ENCODE peak calls at places on chromosomes 4 and X, in five cellular contexts. V is A673, P is AG04449, T is cardiac fibroblast, O is IMR-90. A is an unnamed sample.

GRCh38 chr4:152348670-152349069 is 187.2 kb downstream of the FBXW7 start:
- DNase-seq in T (peak), V (peak), O (no peak), P (no peak), A (peak)

GRCh38 chrX:109839694-109840358 is 106.8 kb upstream of the ACSL4 start:
- DNase-seq in P (no peak), V (peak), O (no peak), T (peak), A (no peak)

GRCh38 chr4:33386761-33387160 is 2666.6 kb downstream of the PCDH7 start:
- DNase-seq in P (no peak), V (no peak), O (no peak), T (peak), A (no peak)

GRCh38 chr4:17206829-17207773 is 304.8 kb downstream of the QDPR start:
- DNase-seq in O (no peak), V (no peak), P (no peak), T (no peak), A (no peak)

GRCh38 chr4:142396279-142396678 is 449.8 kb downstream of the INPP4B start:
- DNase-seq in V (peak), O (peak), T (peak), P (no peak), A (no peak)

GRCh38 chrX:150683536-150684146 is 9.6 kb upstream of the MTMR1 start:
- DNase-seq in P (no peak), T (peak), O (peak), V (peak), A (peak)

GRCh38 chr4:161822174-161822573 is 341.6 kb downstream of the FSTL5 start:
- DNase-seq in O (no peak), T (no peak), V (no peak), P (no peak), A (no peak)

GRCh38 chrX:129108936-129109335 is 414.4 kb downstream of the SMARCA1 start:
- DNase-seq in V (no peak), P (no peak), T (no peak), O (no peak), A (no peak)

GRCh38 chr4:176837176-176837915 is 44.6 kb upstream of the VEGFC start:
- DNase-seq in V (no peak), O (no peak), P (no peak), T (no peak), A (no peak)

GRCh38 chr4:73499996-73500765 is 18.6 kb downstream of the AFM start:
- DNase-seq in P (no peak), O (peak), T (peak), V (no peak), A (no peak)

GRCh38 chr4:184417802-184418511 is 56.4 kb downstream of the IRF2 start:
- DNase-seq in V (peak), T (peak), O (peak), P (peak), A (no peak)

GRCh38 chr4:174314770-174315169 is 31.1 kb downstream of the CEP44 start:
- DNase-seq in P (no peak), T (peak), O (peak), V (peak), A (no peak)

GRCh38 chrX:11666180-11666579 is 460 bp upstream of the ARHGAP6 start:
- DNase-seq in P (no peak), O (no peak), V (no peak), T (peak), A (no peak)

GRCh38 chr4:25060586-25061340 is 30.0 kb upstream of the LGI2 start:
- DNase-seq in V (no peak), T (peak), P (no peak), O (no peak), A (no peak)

GRCh38 chr4:77921701-77922100 is 59.1 kb downstream of the MRPL1 start:
- DNase-seq in V (peak), T (peak), O (peak), P (peak), A (no peak)

GRCh38 chr4:152817331-152817730 is 37.6 kb downstream of the ARFIP1 start:
- DNase-seq in O (peak), T (peak), P (no peak), V (no peak), A (no peak)

GRCh38 chrX:40172980-40173661 is 75.4 kb upstream of the BCOR start:
- DNase-seq in V (no peak), O (no peak), P (no peak), T (no peak), A (no peak)

GRCh38 chr4:1323280-1323634 is 23.8 kb upstream of the UVSSA start:
- DNase-seq in T (no peak), O (no peak), P (no peak), V (no peak), A (no peak)

GRCh38 chr4:1315306-1315705 is 25.6 kb downstream of the MAEA start:
- DNase-seq in P (no peak), O (no peak), T (no peak), V (no peak), A (no peak)

GRCh38 chr4:81084029-81084428 is 53.5 kb downstream of the BMP3 start:
- DNase-seq in T (peak), P (no peak), V (no peak), O (peak), A (peak)

GRCh38 chrX:132957211-132958085 is 981 bp downstream of the HS6ST2 start:
- DNase-seq in O (no peak), T (no peak), P (no peak), V (peak), A (no peak)

GRCh38 chr4:125704726-125705125 is 390.0 kb downstream of the FAT4 start:
- DNase-seq in P (no peak), O (peak), V (peak), T (peak), A (no peak)

GRCh38 chrX:46991664-46992063 is 79.4 kb downstream of the JADE3 start:
- DNase-seq in V (no peak), P (no peak), T (no peak), O (no peak), A (no peak)
- H3K4me3 ChIP-seq in V (no peak), P (no peak), T (no peak), O (no peak), A (no peak)

GRCh38 chr4:37605843-37606565 is 80.2 kb downstream of the RELL1 start:
- DNase-seq in T (no peak), P (no peak), O (no peak), V (no peak), A (no peak)
- H3K4me3 ChIP-seq in T (no peak), P (no peak), O (no peak), V (no peak), A (no peak)

GRCh38 chr4:56681849-56682175 is 716 bp upstream of the HOPX start:
- DNase-seq in O (no peak), V (no peak), T (no peak), P (no peak), A (no peak)
- H3K4me3 ChIP-seq in O (no peak), V (no peak), T (no peak), P (no peak), A (no peak)

GRCh38 chrX:70979136-70979762 is 48.4 kb upstream of the SLC7A3 start:
- DNase-seq in T (peak), P (peak), V (peak), O (peak), A (no peak)
- H3K4me3 ChIP-seq in T (no peak), P (no peak), V (no peak), O (no peak), A (no peak)

GRCh38 chr4:112377127-112377635 is 80.0 kb downstream of the ALPK1 start:
- DNase-seq in V (no peak), P (no peak), O (no peak), T (no peak), A (no peak)
- H3K4me3 ChIP-seq in V (no peak), P (no peak), O (no peak), T (no peak), A (no peak)

GRCh38 chr4:27629532-27630225 is 769.0 kb downstream of the STIM2 start:
- DNase-seq in O (no peak), V (no peak), T (no peak), P (no peak), A (no peak)
- H3K4me3 ChIP-seq in O (no peak), V (no peak), T (no peak), P (no peak), A (no peak)

DNA sequence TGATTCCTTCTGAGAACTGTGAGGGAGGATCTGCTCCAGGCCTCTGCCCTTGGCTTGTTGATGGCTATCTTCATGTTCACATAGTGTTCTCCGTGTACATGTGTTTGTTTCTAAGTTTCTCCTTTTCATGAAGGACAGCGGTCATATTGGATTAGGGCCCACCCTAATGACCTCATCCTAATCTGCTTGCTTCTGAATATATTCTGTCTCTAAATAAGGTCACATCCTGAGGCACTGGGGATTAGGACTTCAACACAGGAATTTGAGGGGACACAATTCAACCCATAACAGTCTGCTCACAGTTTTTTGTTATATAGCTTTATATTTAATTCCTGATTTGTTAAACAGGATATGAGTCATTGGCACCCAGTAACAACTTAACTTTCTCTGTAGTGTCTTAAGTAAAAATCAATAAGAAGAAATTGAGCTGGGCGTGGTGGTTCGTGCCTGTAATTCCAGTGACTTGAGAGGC is 154.3 kb upstream of the SMIM10 start:
- DNase-seq in V (peak), T (peak), P (no peak), O (peak), A (no peak)
- H3K4me3 ChIP-seq in V (no peak), T (no peak), P (no peak), O (no peak), A (no peak)

DNA sequence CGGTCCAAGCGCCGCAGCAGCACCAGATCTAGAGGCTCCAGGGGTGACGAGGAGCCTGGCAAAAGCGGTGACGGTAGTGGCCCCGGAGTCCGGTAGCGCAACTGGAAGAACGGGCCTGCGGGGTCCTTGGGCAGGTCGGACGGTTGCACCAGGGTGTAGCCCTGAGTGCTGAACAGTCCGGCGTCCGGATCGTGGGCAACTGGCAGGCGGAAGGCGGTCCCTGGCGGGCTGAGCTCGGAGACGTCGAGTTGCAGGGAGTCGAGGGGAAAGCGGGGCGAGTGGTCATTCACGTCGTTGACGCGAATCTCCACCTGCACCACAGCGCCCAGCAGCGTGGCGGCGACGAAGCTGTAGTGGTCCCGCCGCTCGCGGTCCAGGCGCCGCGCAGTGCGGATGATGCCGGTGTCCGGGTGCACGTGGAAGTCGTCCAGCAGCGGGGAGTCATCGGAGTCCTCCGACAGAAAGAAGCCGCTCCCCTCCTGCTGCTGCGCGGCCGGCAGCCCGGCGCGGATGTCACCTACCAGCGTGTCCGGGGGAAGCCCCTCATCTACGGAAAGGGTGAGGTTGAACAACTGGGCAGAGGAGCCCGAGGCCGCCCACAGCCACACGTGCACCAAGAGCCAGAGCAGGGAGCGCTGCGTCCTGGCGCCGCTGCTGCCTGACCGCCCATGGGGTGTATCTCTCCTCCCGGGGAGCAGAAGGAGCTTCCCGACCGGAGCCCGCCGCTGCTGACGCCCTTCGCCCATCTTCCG is 834 bp downstream of the DCHS2 start:
- DNase-seq in V (no peak), O (no peak), P (no peak), T (no peak), A (no peak)
- H3K4me3 ChIP-seq in V (peak), O (no peak), P (no peak), T (no peak), A (no peak)